ENCODE peak calls at places on chromosomes 16 and 17, in four cellular contexts. M is Panc1, P is heart right ventricle, W is body of pancreas. Q is an unnamed sample.

GRCh38 chr16:14289692-14290340 is 218.7 kb downstream of the MRTFB start:
- DNase-seq in M (no peak), P (no peak), W (no peak), Q (no peak)

GRCh38 chr16:50204426-50205108 is 51.5 kb downstream of the TENT4B start:
- DNase-seq in M (no peak), P (no peak), W (no peak), Q (no peak)

GRCh38 chr17:41258406-41258805 is 3.2 kb downstream of the KRTAP9-9 start:
- DNase-seq in M (no peak), P (no peak), W (no peak), Q (no peak)

GRCh38 chr17:74159226-74159840 is 44.1 kb upstream of the RPL38 start:
- DNase-seq in M (no peak), P (no peak), W (no peak), Q (no peak)

GRCh38 chr17:63741251-63742049 is at the start of gene STRADA:
- DNase-seq in M (peak; percentile 78), P (peak; percentile 99), W (peak; percentile 100), Q (peak; percentile 96)

GRCh38 chr16:4477966-4478365 is 1.8 kb downstream of the HMOX2 start:
- DNase-seq in M (no peak), P (no peak), W (no peak), Q (no peak)

GRCh38 chr17:17725853-17726720 is 44.8 kb downstream of the RAI1 start:
- DNase-seq in M (no peak), P (no peak), W (no peak), Q (no peak)

GRCh38 chr16:69057400-69058378 is 47.8 kb upstream of the HAS3 start:
- DNase-seq in M (peak; percentile 73), P (no peak), W (peak; percentile 66), Q (no peak)

GRCh38 chr17:78852709-78853111 is 12.1 kb upstream of the USP36 start:
- DNase-seq in M (no peak), P (no peak), W (no peak), Q (no peak)

GRCh38 chr16:22355487-22355908 is 18.9 kb downstream of the CDR2 start:
- DNase-seq in M (no peak), P (no peak), W (no peak), Q (no peak)
- H3K27ac ChIP-seq in M (no peak overlapping the region), P (no peak overlapping the region), W (no peak overlapping the region), Q (no peak overlapping the region)

DNA sequence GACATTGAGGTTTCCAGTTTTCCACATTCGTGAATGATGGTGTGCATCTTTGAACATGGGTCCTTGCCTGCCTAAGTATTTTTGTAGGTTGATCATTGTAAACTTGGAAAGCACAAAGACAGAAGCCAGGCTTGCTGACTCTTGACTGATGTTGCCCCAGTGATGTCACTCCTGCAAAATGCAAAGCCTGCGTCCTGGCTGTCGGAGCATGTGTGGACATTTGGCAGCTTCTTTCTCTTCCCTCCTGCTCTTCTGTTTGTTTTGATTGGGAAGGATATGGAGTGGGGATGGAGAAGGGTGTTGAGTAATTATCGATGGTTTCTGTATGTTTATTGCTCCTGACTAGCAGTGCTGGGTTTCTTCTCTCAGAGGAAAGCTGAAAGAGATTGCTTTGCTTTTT is 3.2 kb downstream of the NDE1 start:
- DNase-seq in M (no peak), P (no peak), W (no peak), Q (no peak)
- H3K4me3 ChIP-seq in M (no peak overlapping the region), P (peak overlapping the region; percentile 13), W (no peak overlapping the region), Q (no peak overlapping the region)

GRCh38 chr17:39151680-39152058 is 232 bp upstream of the PLXDC1 start:
- DNase-seq in M (no peak), P (peak; percentile 37), W (no peak), Q (no peak)

GRCh38 chr17:39155654-39156053 is 4.2 kb upstream of the PLXDC1 start:
- DNase-seq in M (no peak), P (no peak), W (no peak), Q (no peak)

GRCh38 chr17:39152134-39152884 is 872 bp upstream of the PLXDC1 start:
- DNase-seq in M (no peak), P (peak; percentile 39), W (no peak), Q (no peak)

GRCh38 chr17:39150795-39151679 is at the start of gene PLXDC1:
- DNase-seq in M (no peak), P (peak; percentile 40), W (no peak), Q (no peak)

DNA sequence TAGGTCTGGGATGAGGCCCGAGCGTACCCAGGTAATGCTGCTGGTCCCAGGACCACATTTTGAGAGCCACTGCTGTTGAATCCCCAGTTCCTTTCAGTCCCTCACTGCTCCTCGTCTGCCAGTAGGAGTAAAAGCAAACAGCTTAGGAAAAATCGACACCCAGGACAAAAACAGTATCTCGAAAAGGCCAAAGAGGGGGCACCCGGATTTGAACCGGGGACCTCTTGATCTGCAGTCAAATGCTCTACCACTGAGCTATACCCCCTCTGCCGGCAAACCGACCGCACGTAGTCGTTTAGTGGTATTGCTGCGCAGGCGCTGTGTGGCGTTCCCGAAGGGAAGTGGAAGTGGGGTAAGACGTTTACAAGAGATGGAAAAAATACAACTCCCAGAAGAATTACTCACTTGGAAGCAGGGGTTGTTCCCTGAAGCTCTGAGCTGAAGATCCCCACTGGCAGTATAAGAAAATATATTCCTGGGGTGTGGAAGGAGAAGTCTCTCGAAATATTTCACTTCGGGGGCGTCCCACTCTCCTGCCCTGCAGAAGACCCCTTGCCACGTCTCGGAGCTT is 2.2 kb upstream of the PLXDC1 start:
- DNase-seq in M (peak; percentile 70), P (peak; percentile 92), W (peak; percentile 88), Q (peak; percentile 66)
- TF ChIP-seq CTCF in M (no peak), P (peak; percentile 24), W (no peak), Q (no peak)

GRCh38 chr16:88315543-88316105 is 67.1 kb upstream of the ZNF469 start:
- DNase-seq in M (no peak), P (no peak), W (peak; percentile 10), Q (no peak)
- H3K27ac ChIP-seq in M (no peak overlapping the region), P (no peak overlapping the region), W (no peak overlapping the region), Q (peak overlapping the region; percentile 52)

DNA sequence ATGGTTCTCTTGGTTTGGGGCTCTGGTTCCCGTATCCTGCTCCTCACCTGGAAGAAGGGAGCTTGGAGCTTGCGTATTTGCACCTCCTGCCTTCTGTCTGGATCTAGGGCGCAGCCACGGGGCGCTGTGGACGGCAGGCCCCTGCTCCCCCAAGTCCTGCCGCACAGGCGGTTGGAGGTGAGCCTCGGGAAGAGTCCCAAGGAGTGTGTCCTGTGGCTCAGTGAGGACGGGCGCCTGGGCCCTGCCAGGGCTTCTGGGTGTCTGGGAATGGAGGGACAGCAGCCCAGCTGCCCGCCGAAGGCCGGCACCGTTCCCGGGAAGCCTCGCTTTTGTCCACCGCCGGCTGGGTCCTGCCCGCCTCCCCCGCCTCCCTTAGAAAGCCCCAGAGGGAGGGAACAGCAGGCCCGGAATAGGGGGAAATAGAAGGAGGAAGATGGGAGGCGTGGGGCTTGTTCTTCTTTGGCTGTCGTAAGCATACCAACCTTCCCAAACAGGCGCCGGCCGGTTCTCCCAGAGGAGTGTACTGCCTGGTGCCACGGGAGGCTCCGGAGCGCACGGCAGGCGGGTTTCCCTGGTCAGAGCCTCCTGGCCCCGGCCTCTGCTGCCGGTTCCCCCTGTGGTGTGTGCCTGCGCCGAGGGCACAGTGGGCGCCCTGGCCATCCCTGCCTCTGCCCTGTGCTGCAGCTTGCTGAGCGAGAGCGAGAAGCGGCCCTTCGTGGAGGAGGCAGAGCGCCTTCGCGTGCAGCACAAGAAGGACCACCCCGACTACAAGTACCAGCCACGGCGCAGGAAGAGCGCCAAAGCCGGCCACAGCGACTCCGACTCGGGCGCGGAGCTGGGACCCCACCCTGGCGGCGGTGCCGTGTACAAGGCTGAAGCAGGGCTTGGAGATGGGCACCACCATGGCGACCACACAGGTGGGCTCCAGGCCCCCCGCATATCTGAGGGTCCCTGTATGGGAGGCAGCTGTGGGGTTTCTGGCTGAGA is 1.8 kb downstream of the SOX8 start:
- DNase-seq in M (no peak), P (no peak), W (no peak), Q (no peak)
- H3K4me3 ChIP-seq in M (no peak overlapping the region), P (peak overlapping the region; percentile 49), W (no peak overlapping the region), Q (no peak overlapping the region)

GRCh38 chr17:64978138-64978537 is 58.9 kb upstream of the LRRC37A3 start:
- DNase-seq in M (no peak), P (no peak), W (no peak), Q (no peak)

GRCh38 chr17:64974750-64975317 is 55.6 kb upstream of the LRRC37A3 start:
- DNase-seq in M (no peak), P (no peak), W (no peak), Q (no peak)

GRCh38 chr17:64972611-64973010 is 53.3 kb upstream of the LRRC37A3 start:
- DNase-seq in M (no peak), P (no peak), W (no peak), Q (no peak)

GRCh38 chr17:64975318-64976087 is 56.2 kb upstream of the LRRC37A3 start:
- DNase-seq in M (peak; percentile 75), P (peak; percentile 97), W (peak; percentile 95), Q (peak; percentile 92)
- TF ChIP-seq CTCF in M (no peak), P (no peak), W (no peak), Q (no peak)

GRCh38 chr17:72592242-72592966 is 471.6 kb downstream of the SOX9 start:
- DNase-seq in M (no peak), P (peak; percentile 63), W (peak; percentile 72), Q (no peak)

GRCh38 chr17:72592967-72593325 is 472.1 kb downstream of the SOX9 start:
- DNase-seq in M (no peak), P (no peak), W (no peak), Q (no peak)

GRCh38 chr17:72591500-72592241 is 470.9 kb downstream of the SOX9 start:
- DNase-seq in M (no peak), P (peak; percentile 14), W (no peak), Q (no peak)

GRCh38 chr17:72590382-72590781 is 469.6 kb downstream of the SOX9 start:
- DNase-seq in M (no peak), P (no peak), W (no peak), Q (no peak)

DNA sequence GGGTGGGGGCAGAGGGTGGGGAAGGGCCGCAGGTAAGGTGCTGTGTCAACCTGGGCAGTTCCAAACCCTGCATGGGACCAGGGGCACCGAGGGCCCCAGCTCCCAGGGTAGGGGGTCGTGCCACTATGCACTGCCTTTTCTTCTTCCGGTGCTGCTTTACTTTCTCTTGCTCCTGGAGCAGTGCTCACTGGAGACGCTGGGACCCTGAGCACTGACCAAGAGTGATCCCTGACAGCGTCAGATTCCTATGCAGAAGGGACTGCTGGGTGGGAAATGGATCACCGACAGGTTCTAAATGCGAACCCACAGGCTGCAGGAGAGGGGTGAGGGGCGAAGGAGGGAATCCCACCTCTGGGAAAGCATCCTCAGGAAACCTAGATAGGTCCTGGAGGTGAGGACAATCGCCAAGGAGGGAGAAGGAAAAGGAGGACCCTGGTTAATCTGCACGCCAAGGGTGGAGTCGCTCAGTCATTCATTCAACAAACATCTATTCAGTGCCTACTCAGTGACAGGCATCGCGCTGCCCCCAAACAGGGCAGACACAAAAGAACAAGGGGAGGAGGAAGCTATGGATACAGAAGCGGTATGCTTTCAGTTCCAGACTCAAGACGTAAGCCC is 470.2 kb downstream of the SOX9 start:
- DNase-seq in M (no peak), P (no peak), W (no peak), Q (no peak)
- H3K27ac ChIP-seq in M (peak overlapping the region; percentile 96), P (no peak overlapping the region), W (peak overlapping the region; percentile 72), Q (peak overlapping the region; percentile 97)

DNA sequence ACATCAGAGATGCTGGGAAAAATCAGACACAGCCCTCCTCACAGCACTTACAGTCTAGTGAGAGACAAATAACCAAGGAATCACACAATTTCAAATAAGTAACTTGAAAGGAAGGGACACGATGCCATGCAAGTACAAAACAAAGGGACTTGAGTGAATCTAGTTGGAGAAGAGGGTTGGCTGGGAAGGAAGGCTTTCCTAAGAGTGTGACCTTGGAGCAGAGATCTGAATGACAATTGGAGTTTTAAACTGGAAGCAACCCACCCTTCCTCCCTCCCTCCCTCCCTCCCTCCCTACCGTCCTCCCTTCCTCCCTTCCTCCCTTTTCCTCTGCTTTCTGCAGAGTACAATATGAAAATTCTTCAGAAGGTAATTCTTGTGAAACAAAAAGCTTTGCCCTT is 31.1 kb downstream of the ADAMTS18 start:
- DNase-seq in M (no peak), P (no peak), W (no peak), Q (no peak)
- H3K4me3 ChIP-seq in M (no peak overlapping the region), P (no peak overlapping the region), W (no peak overlapping the region), Q (no peak overlapping the region)